ENCODE peak calls at places on chromosomes 3 and 15, in four cellular contexts. J is ovary, V is progenitor cell of endocrine pancreas, N is foreskin fibroblast. T is an unnamed sample.

GRCh38 chr3:33467786-33468185 is 27.6 kb upstream of the UBP1 start:
- DNase-seq in J (no peak), N (no peak), V (no peak), T (no peak)

GRCh38 chr15:89116404-89116803 is 28.1 kb downstream of the ABHD2 start:
- DNase-seq in V (no peak), N (no peak), J (no peak), T (no peak)

GRCh38 chr3:25533365-25533764 is 105.3 kb downstream of the RARB start:
- DNase-seq in N (no peak), V (no peak), J (no peak), T (no peak)

GRCh38 chr15:65056868-65057548 is 10.8 kb downstream of the RASL12 start:
- DNase-seq in N (no peak), V (no peak), J (peak), T (no peak)

GRCh38 chr3:112376996-112377395 is 44.0 kb downstream of the CD200 start:
- DNase-seq in V (no peak), N (peak), J (no peak), T (peak)

GRCh38 chr15:100623301-100623700 is 20.9 kb downstream of the ASB7 start:
- DNase-seq in J (no peak), N (peak), V (no peak), T (peak)

GRCh38 chr15:39585871-39586301 is 5.0 kb downstream of the THBS1 start:
- DNase-seq in N (no peak), V (no peak), J (no peak), T (no peak)

GRCh38 chr3:190504354-190505125 is 9.3 kb upstream of the IL1RAP start:
- DNase-seq in N (no peak), J (no peak), V (no peak), T (no peak)

GRCh38 chr3:118401887-118402286 is 632.8 kb downstream of the IGSF11 start:
- DNase-seq in N (no peak), J (no peak), V (no peak), T (no peak)

GRCh38 chr3:31043184-31043819 is 148.8 kb upstream of the GADL1 start:
- DNase-seq in J (no peak), V (no peak), N (peak), T (peak)

GRCh38 chr15:57015360-57015759 is 96.9 kb downstream of the TCF12 start:
- DNase-seq in N (no peak), V (no peak), J (no peak), T (no peak)

GRCh38 chr3:125322166-125322565 is 53.0 kb downstream of the ZNF148 start:
- DNase-seq in J (no peak), V (no peak), N (peak), T (peak)

GRCh38 chr3:195150194-195151118 is 120.5 kb downstream of the XXYLT1 start:
- DNase-seq in N (no peak), J (peak), V (no peak), T (no peak)

GRCh38 chr15:99165956-99166689 is 61.2 kb downstream of the SYNM start:
- DNase-seq in V (no peak), N (no peak), J (no peak), T (no peak)

GRCh38 chr15:80260566-80260965 is 8.6 kb upstream of the CTXND1 start:
- DNase-seq in J (no peak), V (no peak), N (no peak), T (no peak)
- TF ChIP-seq CTCF in J (no peak), V (no peak), N (no peak), T (no peak)

GRCh38 chr3:133831966-133832801 is 26.6 kb downstream of the SRPRB start:
- DNase-seq in J (no peak), N (no peak), V (no peak), T (no peak)
- TF ChIP-seq CTCF in J (no peak), N (no peak), V (peak), T (peak)

GRCh38 chr15:76905855-76906254 is 715 bp upstream of the SCAPER start:
- DNase-seq in J (no peak), V (no peak), N (no peak), T (no peak)

GRCh38 chr15:76904461-76905012 is 603 bp downstream of the SCAPER start:
- DNase-seq in N (no peak), V (peak), J (no peak), T (no peak)

GRCh38 chr15:76903251-76903681 is 1.9 kb downstream of the SCAPER start:
- DNase-seq in V (no peak), N (peak), J (no peak), T (peak)

GRCh38 chr15:76901965-76902364 is 3.2 kb downstream of the SCAPER start:
- DNase-seq in N (no peak), J (no peak), V (no peak), T (no peak)

DNA sequence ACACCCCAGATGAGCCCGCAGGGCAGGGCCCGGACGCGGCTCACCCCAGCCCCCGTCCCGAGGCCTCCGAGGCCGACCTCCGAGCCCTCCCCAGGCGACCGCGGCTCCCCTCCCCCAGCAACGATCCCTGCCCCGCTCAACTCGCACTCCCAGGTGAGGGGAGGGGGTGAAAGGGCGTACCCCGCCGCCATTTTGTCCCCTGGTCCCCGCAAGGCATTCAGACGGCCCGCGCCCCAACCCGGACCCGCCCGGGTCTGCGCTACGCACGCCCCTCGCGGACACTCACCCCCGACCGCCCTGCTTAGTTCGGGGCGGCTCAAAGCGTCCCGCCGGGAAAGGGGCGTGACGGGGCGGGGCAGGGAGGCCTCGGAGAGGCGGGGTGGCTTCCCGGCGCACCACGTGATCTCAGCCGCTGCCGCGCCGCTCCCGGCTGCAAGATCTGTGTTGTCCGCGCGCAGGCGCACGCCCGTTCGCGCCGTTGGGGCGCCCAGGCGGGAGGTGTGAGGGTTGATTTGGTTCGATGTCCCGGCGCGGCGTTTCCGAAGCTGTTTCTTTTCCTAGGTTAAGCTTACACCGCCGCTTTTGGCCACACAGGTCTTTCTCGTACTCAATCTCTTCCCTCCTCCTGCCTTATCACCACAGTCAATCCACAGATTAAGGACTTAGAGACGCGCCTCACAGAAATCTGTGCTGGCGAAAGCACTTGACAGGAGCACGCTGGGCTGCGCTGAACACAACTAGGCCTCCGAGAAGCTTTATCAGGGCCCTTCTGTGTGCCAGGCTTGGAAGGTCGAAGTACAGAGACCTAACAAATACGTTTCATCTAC is at the start of gene SCAPER:
- DNase-seq in J (peak), V (peak), N (peak), T (peak)
- TF ChIP-seq CTCF in J (no peak), V (no peak), N (no peak), T (peak)

DNA sequence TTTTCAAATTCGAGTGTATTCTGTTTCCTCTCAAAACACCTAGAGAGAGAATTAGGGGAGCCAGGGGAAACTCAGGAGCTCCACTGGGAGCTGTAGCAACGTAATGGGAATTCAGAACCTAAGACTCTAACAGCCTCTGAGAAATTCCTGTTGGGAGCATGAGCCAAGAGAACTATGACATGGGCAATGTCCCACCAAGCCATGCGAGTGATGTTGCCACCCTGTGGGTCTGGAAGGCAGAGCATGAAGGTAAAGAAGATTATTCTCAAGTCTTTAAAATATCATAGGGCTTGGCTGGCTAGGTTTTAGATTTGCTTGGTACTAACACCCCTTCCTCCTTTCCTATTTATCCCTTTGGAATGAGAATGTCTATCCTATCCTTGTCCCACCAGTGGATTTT is 392.6 kb upstream of the ADAMTS9 start:
- DNase-seq in N (no peak), V (no peak), J (no peak), T (no peak)
- TF ChIP-seq CTCF in N (no peak), V (no peak), J (no peak), T (no peak)

GRCh38 chr15:73630796-73631471 is 2.3 kb downstream of the NPTN start:
- DNase-seq in J (no peak), V (no peak), N (no peak), T (no peak)

GRCh38 chr15:73631915-73632669 is 1.1 kb downstream of the NPTN start:
- DNase-seq in J (no peak), V (no peak), N (no peak), T (peak)

GRCh38 chr15:73633991-73634495 is 854 bp upstream of the NPTN start:
- DNase-seq in N (peak), J (no peak), V (no peak), T (peak)

GRCh38 chr15:73632670-73633058 is 525 bp downstream of the NPTN start:
- DNase-seq in V (no peak), J (no peak), N (no peak), T (no peak)

GRCh38 chr15:73633111-73633990 is at the start of gene NPTN:
- DNase-seq in V (peak), N (peak), J (peak), T (peak)
- TF ChIP-seq CTCF in V (peak), N (no peak), J (no peak), T (peak)

GRCh38 chr15:83734487-83734886 is 80.6 kb downstream of the ADAMTSL3 start:
- DNase-seq in N (no peak), V (no peak), J (no peak), T (no peak)
- TF ChIP-seq CTCF in N (peak), V (no peak), J (no peak), T (no peak)

DNA sequence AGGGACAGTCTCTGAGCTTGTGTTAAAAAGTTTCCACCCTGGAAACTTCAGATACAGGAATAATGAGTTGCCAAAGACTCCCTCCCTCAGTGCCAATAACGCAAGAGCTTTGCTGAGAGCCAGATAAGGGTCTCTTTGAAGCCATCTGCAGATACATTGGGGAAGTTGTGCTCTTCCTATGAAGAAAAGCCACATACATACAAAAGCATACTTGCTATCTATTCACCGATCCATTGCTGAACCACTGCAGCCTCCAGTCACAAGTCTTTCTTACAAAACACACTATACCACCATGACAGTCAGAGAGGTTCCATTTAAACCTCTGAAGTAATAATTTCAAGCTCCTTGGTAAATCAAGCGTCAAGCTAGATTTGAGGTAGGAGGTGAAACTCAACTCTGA is 10.0 kb upstream of the RETNLB start:
- DNase-seq in V (no peak), J (no peak), N (no peak), T (no peak)
- TF ChIP-seq CTCF in V (no peak), J (no peak), N (no peak), T (no peak)